ENCODE peak calls at places on chromosome 14, in seven cellular contexts. O is IMR-90, R is tibial nerve, G is adrenal gland, N is heart left ventricle, H is body of pancreas, K is K562. B is an unnamed sample.

GRCh38 chr14:36438883-36439282 is 81.1 kb downstream of the NKX2-1 start:
- DNase-seq in R (no peak), H (no peak), K (no peak), N (no peak), O (no peak), G (no peak), B (no peak)

GRCh38 chr14:25394791-25395391 is 344.9 kb upstream of the STXBP6 start:
- DNase-seq in K (no peak), N (no peak), R (no peak), O (no peak), G (no peak), H (no peak), B (no peak)

GRCh38 chr14:24332094-24332983 is 2.5 kb downstream of the ADCY4 start:
- DNase-seq in G (peak), R (peak), K (peak), O (peak), N (no peak), H (peak), B (peak)

GRCh38 chr14:62117010-62117717 is 354.9 kb downstream of the SNAPC1 start:
- DNase-seq in K (no peak), R (peak), O (peak), G (peak), H (peak), N (peak), B (no peak)

GRCh38 chr14:31206536-31207286 is 882 bp downstream of the HECTD1 start:
- DNase-seq in K (peak), O (no peak), R (peak), N (peak), H (peak), G (peak), B (peak)

GRCh38 chr14:51395361-51395849 is 155.4 kb downstream of the TMX1 start:
- DNase-seq in O (peak), N (peak), K (no peak), R (peak), H (peak), G (no peak), B (no peak)

GRCh38 chr14:102155150-102155549 is 15.5 kb downstream of the WDR20 start:
- DNase-seq in G (no peak), N (no peak), K (no peak), H (no peak), R (no peak), O (peak), B (no peak)

GRCh38 chr14:51921026-51921425 is 60.6 kb downstream of the GNG2 start:
- DNase-seq in G (no peak), O (no peak), K (no peak), R (no peak), H (no peak), N (no peak), B (no peak)

GRCh38 chr14:54691525-54692260 is 124.8 kb downstream of the SAMD4A start:
- DNase-seq in O (peak), R (peak), K (peak), H (peak), G (peak), N (peak), B (peak)

GRCh38 chr14:34203271-34203722 is 252.4 kb upstream of the EGLN3 start:
- DNase-seq in G (no peak), K (no peak), H (no peak), O (no peak), R (no peak), N (no peak), B (peak)

GRCh38 chr14:67883717-67884116 is 64.1 kb downstream of the RAD51B start:
- DNase-seq in O (peak), N (no peak), H (no peak), R (no peak), G (no peak), K (no peak), B (peak)

GRCh38 chr14:47929334-47929733 is 253.9 kb upstream of the MDGA2 start:
- DNase-seq in H (no peak), G (no peak), K (no peak), N (no peak), O (no peak), R (no peak), B (no peak)

GRCh38 chr14:104106471-104106991 is 21.0 kb downstream of the ASPG start:
- DNase-seq in N (peak), H (no peak), O (no peak), K (no peak), R (no peak), G (no peak), B (no peak)

GRCh38 chr14:31947076-31947475 is 130.0 kb upstream of the ARHGAP5 start:
- DNase-seq in N (no peak), O (no peak), G (no peak), K (no peak), H (no peak), R (no peak), B (no peak)

DNA sequence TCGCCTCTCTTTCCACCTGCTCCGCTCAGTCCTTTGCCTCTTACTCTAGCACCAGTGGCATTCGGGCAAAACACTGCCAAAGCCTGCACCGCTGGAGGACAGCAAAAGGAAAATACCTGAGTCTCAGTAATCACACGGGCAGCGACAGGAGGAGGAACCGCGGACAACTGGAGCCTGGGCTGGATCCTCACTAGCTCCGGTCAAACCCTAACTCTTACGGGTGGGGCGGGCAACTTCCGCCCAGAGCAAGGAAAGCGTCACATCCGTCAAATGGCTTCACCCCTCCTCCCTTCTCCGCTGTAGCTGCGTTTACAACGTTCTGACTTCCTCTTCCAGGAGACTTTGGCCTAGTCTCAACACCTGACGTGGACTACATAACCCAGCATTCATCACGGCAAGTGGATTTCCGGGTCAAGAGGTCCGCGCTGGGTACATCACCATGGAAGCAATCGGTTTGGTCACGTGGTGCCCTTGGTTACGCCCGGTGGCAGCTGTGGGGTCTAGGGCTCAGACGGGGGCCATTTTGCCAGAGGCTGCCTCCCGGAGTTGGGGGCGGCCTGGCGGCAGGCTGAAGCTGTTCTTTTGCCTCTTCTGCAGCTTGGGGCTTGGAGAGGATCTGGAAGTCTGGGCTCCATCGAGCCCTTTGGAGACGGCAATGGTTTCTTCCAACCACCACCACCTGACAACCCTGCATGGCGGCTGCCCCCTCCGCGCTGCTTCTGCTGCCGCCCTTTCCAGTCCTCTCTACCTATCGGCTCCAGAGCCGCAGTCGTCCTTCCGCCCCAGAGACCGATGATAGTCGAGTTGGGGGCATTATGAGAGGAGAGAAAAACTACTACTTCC is at the start of the genes KLHL28 and TOGARAM1:
- DNase-seq in H (peak), N (peak), G (peak), K (peak), R (peak), O (peak), B (peak)
- TF ChIP-seq POLR2A in H (peak), N (no peak), G (peak), K (peak), R (peak), O (peak), B (peak)

GRCh38 chr14:53605562-53605961 is 351.1 kb downstream of the BMP4 start:
- DNase-seq in N (no peak), K (no peak), G (no peak), R (no peak), O (no peak), H (no peak), B (no peak)

GRCh38 chr14:53613404-53614253 is 343.0 kb downstream of the BMP4 start:
- DNase-seq in N (no peak), O (peak), G (no peak), K (no peak), R (no peak), H (peak), B (no peak)

GRCh38 chr14:53610947-53611346 is 345.7 kb downstream of the BMP4 start:
- DNase-seq in K (no peak), H (no peak), O (no peak), R (no peak), G (no peak), N (no peak), B (no peak)

GRCh38 chr14:53608369-53608768 is 348.3 kb downstream of the BMP4 start:
- DNase-seq in R (no peak), H (peak), N (no peak), O (no peak), G (no peak), K (no peak), B (no peak)

GRCh38 chr14:53609009-53609408 is 347.6 kb downstream of the BMP4 start:
- DNase-seq in N (no peak), R (no peak), O (no peak), K (no peak), G (no peak), H (no peak), B (no peak)
- TF ChIP-seq POLR2A in N (no peak), R (no peak), O (no peak), K (no peak), G (no peak), H (no peak), B (no peak)

GRCh38 chr14:92121670-92122350 is at the start of the genes CPSF2 and NDUFB1:
- DNase-seq in K (peak), R (peak), O (peak), N (peak), H (peak), G (peak), B (peak)
- TF ChIP-seq POLR2A in K (peak), R (peak), O (peak), N (no peak), H (peak), G (peak), B (peak)

GRCh38 chr14:23006544-23007419 is 3.2 kb downstream of the C14orf93 start:
- DNase-seq in H (peak), R (peak), O (peak), N (peak), G (peak), K (peak), B (peak)
- TF ChIP-seq POLR2A in H (peak), R (peak), O (peak), N (no peak), G (peak), K (peak), B (peak)

DNA sequence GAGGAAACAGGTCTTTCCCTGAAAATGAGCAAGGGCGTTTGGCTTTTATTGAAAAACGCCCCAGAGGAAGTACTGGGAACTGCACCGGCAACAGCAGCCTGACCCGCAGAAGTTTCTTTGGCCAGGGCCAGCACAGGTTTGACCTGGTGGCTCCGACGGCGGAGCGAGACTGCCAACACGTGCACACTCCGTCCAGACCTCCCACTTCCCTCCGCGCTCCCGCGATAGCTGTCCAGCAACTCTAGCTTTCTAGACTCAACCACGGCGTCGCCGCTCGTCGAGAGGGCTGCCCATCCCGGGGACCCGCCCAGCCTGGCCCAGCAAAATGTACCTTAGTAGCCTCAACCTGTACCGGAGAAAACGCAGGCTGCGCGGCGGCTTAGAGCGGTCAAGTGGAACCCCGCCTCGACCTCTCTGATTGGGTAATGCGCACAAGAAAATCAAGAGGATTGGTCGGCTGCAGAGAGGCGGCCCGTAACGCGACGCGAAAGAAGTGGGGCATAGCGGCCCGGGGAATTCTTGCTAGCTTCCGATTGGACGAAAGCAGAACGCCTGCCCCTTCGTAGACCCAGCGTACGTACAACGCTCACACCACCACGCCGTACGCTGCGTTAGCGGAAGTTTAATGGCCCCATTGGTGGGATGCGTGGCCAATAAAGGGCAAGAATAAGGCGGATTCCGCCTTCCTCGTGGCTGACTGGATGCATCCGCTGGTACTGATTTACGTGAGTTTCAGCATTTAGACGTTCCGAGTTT is at the start of gene WDR89:
- DNase-seq in H (peak), O (peak), N (peak), K (peak), R (peak), G (peak), B (peak)
- TF ChIP-seq POLR2A in H (peak), O (peak), N (no peak), K (peak), R (no peak), G (peak), B (peak)

GRCh38 chr14:106846218-106846617 is 1319.8 kb downstream of the TMEM121 start:
- DNase-seq in K (no peak), O (no peak), N (no peak), H (no peak), G (no peak), R (no peak), B (no peak)

GRCh38 chr14:106848330-106849121 is 1322.1 kb downstream of the TMEM121 start:
- DNase-seq in R (no peak), N (no peak), H (peak), K (no peak), G (peak), O (no peak), B (peak)

GRCh38 chr14:106845286-106846087 is 1319.1 kb downstream of the TMEM121 start:
- DNase-seq in N (no peak), G (peak), O (no peak), R (no peak), K (no peak), H (peak), B (peak)

DNA sequence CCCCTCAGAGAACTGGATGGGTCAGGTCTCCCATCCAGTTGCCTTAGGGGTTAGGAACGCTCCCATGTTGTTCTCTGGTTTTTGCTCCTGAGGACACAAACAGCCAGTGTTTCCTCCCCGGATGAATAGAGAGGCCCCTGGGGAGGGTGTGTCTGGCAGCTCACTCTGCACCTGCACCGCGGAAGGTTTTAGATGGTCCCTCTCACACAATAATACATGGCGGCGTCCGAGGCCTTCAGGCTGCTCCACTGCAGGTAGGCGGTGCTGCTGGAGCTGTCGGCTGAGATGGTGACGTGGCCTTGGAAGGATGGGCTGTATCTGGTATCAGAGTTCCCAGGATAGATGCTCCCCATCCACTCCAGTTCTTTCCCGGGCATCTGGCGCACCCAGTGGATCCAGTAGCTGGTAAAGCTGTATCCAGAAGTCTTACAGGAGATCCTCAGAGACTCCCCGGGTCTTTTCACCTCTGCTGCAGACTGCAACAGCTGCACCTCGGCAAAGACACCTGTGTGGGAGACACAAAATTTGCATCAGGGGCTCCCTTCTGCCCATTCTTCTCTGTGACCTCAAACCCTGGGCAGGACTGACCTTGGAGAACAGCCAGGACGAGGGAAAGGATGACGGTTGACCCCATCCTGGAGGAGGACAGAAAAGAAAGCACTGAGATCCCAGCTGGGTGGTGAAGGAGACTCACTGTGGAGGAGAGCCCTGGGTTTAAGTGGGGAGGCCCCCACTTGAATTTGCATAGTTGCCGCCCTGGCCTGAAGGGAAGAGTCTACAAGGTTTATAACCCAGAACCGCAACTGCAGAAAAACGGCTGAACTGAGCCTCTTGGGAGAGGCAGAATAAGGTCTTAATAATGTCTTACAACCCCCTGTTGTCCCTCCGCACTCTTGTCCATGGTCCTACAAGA is 1324.8 kb downstream of the TMEM121 start:
- DNase-seq in N (no peak), O (no peak), H (no peak), G (no peak), K (no peak), R (no peak), B (no peak)
- TF ChIP-seq POLR2A in N (no peak), O (no peak), H (no peak), G (no peak), K (no peak), R (no peak), B (no peak)

GRCh38 chr14:57382283-57382682 is 8.1 kb upstream of the NAA30 start:
- DNase-seq in K (no peak), O (peak), H (no peak), G (no peak), N (no peak), R (no peak), B (no peak)
- TF ChIP-seq POLR2A in K (no peak), O (no peak), H (no peak), G (no peak), N (no peak), R (no peak), B (no peak)

DNA sequence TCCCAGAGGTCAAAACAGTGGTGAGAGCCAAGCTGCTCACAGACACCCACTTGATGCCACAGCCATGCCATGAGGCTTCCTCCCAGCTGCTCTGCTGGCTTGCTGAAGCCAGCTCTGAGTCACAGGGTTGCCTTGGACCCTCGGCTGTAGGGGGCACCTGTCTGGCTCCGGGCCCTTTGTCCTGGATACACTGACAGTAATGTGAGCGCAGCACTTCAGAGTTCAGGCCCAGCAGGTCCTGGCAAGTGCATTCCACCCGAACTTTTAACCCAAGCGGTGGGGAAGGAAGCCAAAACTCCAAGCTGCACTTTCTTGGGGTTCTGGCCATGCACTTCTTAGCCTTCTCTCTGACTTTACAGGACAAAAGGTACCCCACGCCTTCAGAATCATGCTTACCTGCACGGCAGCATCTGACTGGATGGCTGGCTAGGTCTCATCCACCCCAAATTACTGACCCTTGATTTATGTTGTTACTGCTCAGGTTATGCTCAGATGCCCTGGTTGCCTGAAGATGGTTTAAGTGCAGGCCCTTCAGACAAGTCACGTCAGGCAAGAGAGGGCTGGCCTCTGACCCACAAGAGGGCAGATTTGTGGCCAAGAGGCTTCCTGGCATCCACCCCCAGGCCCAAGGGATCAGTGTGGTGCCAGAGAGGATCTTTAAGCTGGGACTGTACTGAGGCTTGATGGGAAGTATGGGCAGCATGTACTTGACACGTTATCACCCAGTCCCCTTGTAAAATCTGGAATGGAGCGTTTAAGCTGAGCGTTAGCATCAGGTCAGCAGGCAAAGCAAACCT is 24.8 kb downstream of the SLC25A29 start:
- DNase-seq in H (no peak), K (no peak), N (no peak), G (no peak), O (no peak), R (no peak), B (no peak)
- TF ChIP-seq POLR2A in H (no peak), K (no peak), N (no peak), G (no peak), O (no peak), R (no peak), B (no peak)